ENCODE peak calls at places on chromosomes 11 and 22, in six cellular contexts. G is astrocyte of the cerebellum; P is foreskin keratinocyte; R is CD4-positive, alpha-beta T cell; C is A549; U is cardiac fibroblast. S is an unnamed sample.

GRCh38 chr22:45987462-45987861 is 10.5 kb upstream of the WNT7B start:
- DNase-seq in G (no peak), P (no peak), R (no peak), C (no peak), U (no peak), S (no peak)

GRCh38 chr22:19851291-19852176 is 3.1 kb downstream of the GNB1L start:
- DNase-seq in G (no peak), P (no peak), R (no peak), C (no peak), U (no peak), S (no peak)

GRCh38 chr11:111410951-111411350 is 31.9 kb upstream of the POU2AF1 start:
- DNase-seq in G (no peak), P (no peak), R (no peak), C (no peak), U (no peak), S (no peak)

GRCh38 chr11:14537134-14537599 is 17.0 kb upstream of the PSMA1 start:
- DNase-seq in G (no peak), P (peak; percentile 20), R (no peak), C (peak; percentile 44), U (peak; percentile 55), S (peak; percentile 12)

GRCh38 chr22:17580461-17581031 is 17.2 kb downstream of the SLC25A18 start:
- DNase-seq in G (no peak), P (no peak), R (no peak), C (no peak), U (peak; percentile 36), S (no peak)

GRCh38 chr11:11909727-11910126 is 68.0 kb downstream of the USP47 start:
- DNase-seq in G (peak; percentile 75), P (no peak), R (no peak), C (no peak), U (peak; percentile 6), S (no peak)

GRCh38 chr22:29225422-29226090 is 19.9 kb downstream of the EMID1 start:
- DNase-seq in G (no peak), P (no peak), R (no peak), C (no peak), U (peak; percentile 35), S (no peak)

GRCh38 chr11:103959279-103959930 is 77.0 kb upstream of the DDI1 start:
- DNase-seq in G (peak; percentile 84), P (peak; percentile 22), R (no peak), C (peak; percentile 39), U (peak; percentile 48), S (no peak)

GRCh38 chr11:69234171-69234570 is 59.8 kb upstream of the MYEOV start:
- DNase-seq in G (no peak), P (no peak), R (no peak), C (no peak), U (no peak), S (no peak)

GRCh38 chr11:67508486-67509121 is 642 bp upstream of the CDK2AP2 start:
- DNase-seq in G (peak; percentile 85), P (peak; percentile 96), R (peak; percentile 99), C (peak; percentile 98), U (peak; percentile 98), S (peak; percentile 79)

GRCh38 chr11:11620966-11621880 is 582 bp downstream of the GALNT18 start:
- DNase-seq in G (no peak), P (peak; percentile 50), R (no peak), C (peak; percentile 32), U (peak; percentile 13), S (peak; percentile 39)

GRCh38 chr11:47886096-47886495 is 37.9 kb upstream of the NUP160 start:
- DNase-seq in G (peak; percentile 26), P (peak; percentile 53), R (no peak), C (peak; percentile 36), U (peak; percentile 90), S (peak; percentile 20)

GRCh38 chr11:123304828-123305530 is 109.9 kb upstream of the CLMP start:
- DNase-seq in G (no peak), P (no peak), R (no peak), C (no peak), U (no peak), S (no peak)

GRCh38 chr11:63791495-63792167 is 21.6 kb upstream of the SPINDOC start:
- DNase-seq in G (no peak), P (peak; percentile 9), R (no peak), C (no peak), U (no peak), S (no peak)

GRCh38 chr11:30317030-30317429 is 5.9 kb upstream of the ARL14EP start:
- DNase-seq in G (no peak), P (no peak), R (no peak), C (no peak), U (no peak), S (no peak)

DNA sequence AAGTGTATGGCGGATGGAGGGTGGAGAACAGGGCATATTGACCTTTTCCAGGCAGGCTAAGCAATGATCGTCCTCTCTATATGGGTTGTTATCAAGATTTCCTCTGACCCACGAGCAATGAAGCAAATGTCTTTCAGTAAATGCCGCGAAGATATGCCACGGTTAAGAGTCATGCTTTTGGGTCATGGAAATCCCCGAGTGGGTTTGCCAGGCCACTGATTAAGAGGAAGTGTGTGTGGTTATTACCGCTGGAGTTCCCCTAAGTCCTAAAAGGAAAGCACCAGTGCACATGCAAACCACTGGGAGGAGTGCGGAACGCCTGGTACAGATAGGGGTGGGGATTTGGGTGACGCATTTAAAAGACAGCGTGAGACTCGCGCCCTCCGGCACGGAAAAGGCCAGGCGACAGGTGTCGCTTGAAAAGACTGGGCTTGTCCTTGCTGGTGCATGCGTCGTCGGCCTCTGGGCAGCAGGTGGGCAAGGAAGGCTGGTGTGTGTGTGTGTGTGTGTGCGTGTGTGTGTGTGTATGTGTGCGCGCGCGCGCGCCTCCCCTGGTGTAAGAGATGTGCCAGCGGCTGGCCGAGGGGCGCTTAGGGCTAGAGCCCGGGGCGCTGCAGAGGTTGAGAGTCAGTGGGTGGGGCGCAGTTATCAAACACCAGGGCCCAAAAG is at the start of gene BIRC3:
- DNase-seq in G (peak; percentile 79), P (peak; percentile 99), R (peak; percentile 81), C (peak; percentile 97), U (peak; percentile 83), S (peak; percentile 97)
- TF ChIP-seq CTCF in G (peak; percentile 42), P (peak; percentile 49), R (peak; percentile 34), C (peak; percentile 3), U (peak; percentile 25), S (peak; percentile 37)

GRCh38 chr11:42524534-42525227 is 787.1 kb upstream of the API5 start:
- DNase-seq in G (peak; percentile 46), P (peak; percentile 59), R (no peak), C (peak; percentile 48), U (peak; percentile 80), S (peak; percentile 47)
- TF ChIP-seq CTCF in G (peak; percentile 80), P (peak; percentile 87), R (no peak), C (peak; percentile 31), U (peak; percentile 76), S (peak; percentile 91)

GRCh38 chr22:35719212-35719869 is 1.7 kb downstream of the APOL5 start:
- DNase-seq in G (no peak), P (no peak), R (no peak), C (no peak), U (no peak), S (no peak)
- TF ChIP-seq CTCF in G (no peak), P (no peak), R (no peak), C (no peak), U (peak; percentile 1), S (no peak)

GRCh38 chr22:39234157-39234793 is 10.5 kb downstream of the PDGFB start:
- DNase-seq in G (peak; percentile 8), P (no peak), R (no peak), C (no peak), U (peak; percentile 84), S (no peak)
- TF ChIP-seq CTCF in G (peak; percentile 20), P (no peak), R (no peak), C (no peak), U (no peak), S (no peak)

GRCh38 chr11:7514099-7514725 is 413 bp downstream of the PPFIBP2 start:
- DNase-seq in G (no peak), P (no peak), R (no peak), C (no peak), U (no peak), S (no peak)
- TF ChIP-seq CTCF in G (no peak), P (no peak), R (no peak), C (peak; percentile 9), U (no peak), S (no peak)

GRCh38 chr11:91261513-91261912 is 963.1 kb upstream of the FAT3 start:
- DNase-seq in G (no peak), P (no peak), R (no peak), C (no peak), U (no peak), S (no peak)
- TF ChIP-seq CTCF in G (no peak), P (no peak), R (no peak), C (no peak), U (peak; percentile 9), S (no peak)

GRCh38 chr11:2791521-2792375 is 92.0 kb upstream of the KCNQ1OT1 start:
- DNase-seq in G (no peak), P (no peak), R (peak; percentile 37), C (no peak), U (no peak), S (no peak)
- TF ChIP-seq CTCF in G (no peak), P (no peak), R (no peak), C (no peak), U (no peak), S (no peak)

DNA sequence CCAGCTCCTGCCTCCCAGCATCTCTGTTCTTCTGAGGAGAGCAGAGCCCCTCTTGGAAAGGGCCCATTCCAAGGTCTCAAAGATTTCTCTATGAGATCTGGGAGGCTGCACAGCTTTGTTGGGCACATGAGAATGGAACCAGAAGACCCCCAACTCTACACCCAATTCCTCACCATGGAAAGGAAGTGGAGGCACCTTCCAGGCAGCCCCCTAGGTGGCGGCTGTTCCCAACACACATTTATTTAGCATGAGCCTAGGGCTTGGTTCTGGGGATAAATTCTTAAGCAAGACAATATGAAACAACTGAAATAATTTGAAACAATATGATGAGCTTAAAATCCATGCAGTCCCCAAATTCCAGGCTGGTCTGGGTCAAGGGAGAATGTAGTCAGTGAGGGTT is 100.4 kb downstream of the TIMP3 start:
- DNase-seq in G (no peak), P (no peak), R (no peak), C (no peak), U (no peak), S (no peak)
- TF ChIP-seq CTCF in G (no peak), P (peak; percentile 10), R (no peak), C (no peak), U (no peak), S (no peak)

GRCh38 chr11:62464655-62465054 is 45.8 kb downstream of the SCGB1A1 start:
- DNase-seq in G (no peak), P (no peak), R (no peak), C (no peak), U (no peak), S (no peak)
- TF ChIP-seq CTCF in G (no peak), P (no peak), R (no peak), C (no peak), U (no peak), S (no peak)